ENCODE peak calls at places on chromosomes 1 and 21, in six cellular contexts. L is heart left ventricle, F is BE2C, R is ovary, Q is BJ, Z is upper lobe of left lung. I is an unnamed sample.

GRCh38 chr1:12658531-12659453 is 14.9 kb downstream of the AADACL4 start:
- DNase-seq in R (peak; percentile 78), Z (peak; percentile 75), Q (peak; percentile 10), F (peak; percentile 67), L (peak; percentile 73), I (no peak)

GRCh38 chr1:154599658-154600057 is 8.3 kb downstream of the ADAR start:
- DNase-seq in R (no peak), L (no peak), Q (no peak), F (no peak), Z (no peak), I (no peak)

GRCh38 chr1:152479792-152480595 is 30.6 kb upstream of the LCE5A start:
- DNase-seq in Q (no peak), Z (peak; percentile 27), L (peak; percentile 33), F (peak; percentile 82), R (peak; percentile 24), I (no peak)

GRCh38 chr1:14578156-14578555 is 20.3 kb upstream of the KAZN start:
- DNase-seq in Q (no peak), Z (no peak), L (no peak), F (no peak), R (no peak), I (no peak)

GRCh38 chr1:31633117-31633516 is 11.6 kb downstream of the PEF1 start:
- DNase-seq in Z (peak; percentile 64), F (no peak), Q (no peak), R (no peak), L (no peak), I (no peak)

GRCh38 chr1:1013922-1014617 is 773 bp downstream of the ISG15 start:
- DNase-seq in F (no peak), R (no peak), Z (no peak), Q (no peak), L (peak; percentile 49), I (no peak)

GRCh38 chr1:41780322-41780721 is 138.4 kb downstream of the HIVEP3 start:
- DNase-seq in Q (no peak), L (no peak), Z (no peak), R (no peak), F (no peak), I (no peak)

GRCh38 chr21:46459356-46460112 is 843 bp downstream of the DIP2A start:
- DNase-seq in F (peak; percentile 24), L (peak; percentile 59), Z (peak; percentile 72), R (peak; percentile 52), Q (no peak), I (no peak)

GRCh38 chr1:24425922-24426321 is 10.3 kb downstream of the NIPAL3 start:
- DNase-seq in R (no peak), Z (no peak), Q (no peak), L (no peak), F (no peak), I (no peak)

GRCh38 chr1:169046671-169047070 is 59.8 kb upstream of the ATP1B1 start:
- DNase-seq in Z (no peak), F (no peak), R (no peak), Q (no peak), L (no peak), I (no peak)

GRCh38 chr1:16396591-16396990 is 29.5 kb downstream of the SZRD1 start:
- DNase-seq in Z (no peak), Q (no peak), L (peak; percentile 49), F (no peak), R (no peak), I (no peak)

GRCh38 chr1:224703702-224704408 is 87.7 kb downstream of the CNIH3 start:
- DNase-seq in Z (no peak), L (no peak), F (no peak), Q (no peak), R (no peak), I (no peak)

GRCh38 chr1:224705578-224705977 is 89.5 kb downstream of the CNIH3 start:
- DNase-seq in R (no peak), L (no peak), F (no peak), Q (no peak), Z (no peak), I (no peak)

GRCh38 chr1:224710196-224710595 is 94.1 kb downstream of the CNIH3 start:
- DNase-seq in R (no peak), L (no peak), F (no peak), Q (no peak), Z (no peak), I (no peak)

GRCh38 chr1:224704409-224704735 is 88.3 kb downstream of the CNIH3 start:
- DNase-seq in L (no peak), Q (no peak), R (no peak), F (no peak), Z (no peak), I (no peak)

DNA sequence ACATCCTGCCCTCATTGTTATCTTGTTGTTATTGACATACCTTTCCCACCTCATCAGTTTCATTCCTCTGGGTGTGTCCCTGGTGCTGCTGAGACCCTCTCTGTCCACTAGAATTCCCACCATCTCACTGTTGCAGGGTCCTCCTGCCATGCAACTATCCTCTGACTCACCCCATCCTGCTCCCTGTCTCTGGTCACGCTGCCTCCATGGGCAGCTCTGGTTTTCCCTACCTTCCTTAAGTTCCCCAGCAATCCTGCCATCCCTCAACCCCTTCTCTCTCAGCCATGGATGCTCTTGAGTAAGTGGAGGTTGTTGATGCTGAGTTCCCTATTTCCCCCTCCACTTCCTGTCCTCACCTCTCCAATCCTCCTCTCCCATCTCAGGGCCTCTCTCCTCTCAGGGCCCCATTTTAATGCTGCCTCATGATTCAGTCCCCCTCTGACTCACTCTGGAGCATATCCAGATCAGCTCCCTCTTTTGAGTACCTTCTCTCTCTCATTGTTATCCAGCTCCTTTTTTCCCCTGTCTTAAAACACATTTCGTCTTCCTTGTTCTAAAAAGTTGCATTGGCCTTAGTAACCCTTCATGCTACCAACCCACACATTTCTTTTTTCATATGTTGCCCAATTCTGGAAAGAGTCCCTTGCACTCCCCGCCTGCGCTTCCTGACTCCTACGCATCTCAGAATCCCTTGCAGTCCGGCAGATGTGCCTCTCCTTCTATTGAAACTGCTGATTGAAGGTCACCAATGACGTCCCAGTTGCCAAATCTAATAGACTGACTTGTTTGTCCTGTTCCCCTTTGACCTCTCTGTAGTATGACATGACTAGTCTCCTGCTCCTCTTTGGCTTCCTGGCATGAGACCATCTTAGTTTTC is 92.0 kb downstream of the CNIH3 start:
- DNase-seq in F (no peak), L (no peak), Q (peak; percentile 35), Z (peak; percentile 26), R (peak; percentile 62), I (no peak)
- H3K36me3 ChIP-seq in F (no peaks in the 10 kb centered on the region), L (no peaks in the 10 kb centered on the region), Q (no peaks in the 10 kb centered on the region), Z (no peaks in the 10 kb centered on the region), R (no peaks in the 10 kb centered on the region), I (no peaks in the 10 kb centered on the region)

GRCh38 chr1:180028864-180029263 is 74.3 kb downstream of the CEP350 start:
- DNase-seq in Z (no peak), R (no peak), F (no peak), L (no peak), Q (no peak), I (no peak)
- TF ChIP-seq CTCF in Z (no peak), R (no peak), F (peak; percentile 24), L (peak; percentile 9), Q (no peak), I (peak; percentile 34)

DNA sequence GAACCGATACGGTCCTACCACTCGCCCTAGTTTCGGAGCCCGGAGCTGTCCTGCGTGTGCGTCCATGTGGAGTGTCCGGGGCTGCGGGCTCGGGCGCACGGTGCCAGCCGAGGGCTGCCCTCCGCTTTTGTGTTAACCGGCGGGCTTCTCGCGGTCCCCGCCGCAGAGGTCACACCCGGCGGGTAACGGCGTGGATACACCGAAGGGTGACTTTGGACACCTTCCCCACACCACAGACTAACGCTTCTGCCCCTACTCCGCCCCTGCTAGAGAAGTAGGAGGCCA is 695 bp upstream of the ATF3 start:
- DNase-seq in F (no peak), L (no peak), Z (no peak), R (no peak), Q (no peak), I (peak; percentile 61)
- H3K27me3 ChIP-seq in F (peaks cover 33% of the 10 kb centered on the region), L (peaks cover 26% of the 10 kb centered on the region), Z (no peaks in the 10 kb centered on the region), R (no peaks in the 10 kb centered on the region), Q (peaks cover 38% of the 10 kb centered on the region), I (no peaks in the 10 kb centered on the region)

GRCh38 chr1:2152914-2153313 is 41.7 kb downstream of the FAAP20 start:
- DNase-seq in L (no peak), F (no peak), Z (no peak), Q (no peak), R (no peak), I (no peak)
- H3K36me3 ChIP-seq in L (no peaks in the 10 kb centered on the region), F (no peaks in the 10 kb centered on the region), Z (peaks cover 21% of the 10 kb centered on the region), Q (no peaks in the 10 kb centered on the region), R (no peaks in the 10 kb centered on the region), I (no peaks in the 10 kb centered on the region)